ENCODE peak calls at places on chromosomes 3 and 15, in nine cellular contexts. V is OCI-M1; D is GM23248; C is RPMI8226; Y is activated T-cell treated with anti-CD3 and anti-CD28 coated beads for 1 hour; N is stimulated activated CD4-positive, alpha-beta T cell treated with anti-CD3 and anti-CD28 coated beads, TNF-alpha, amount 100 ng/mL, for 48 hours; M is LoVo; W is AG08396; X is EL. G is an unnamed sample.

GRCh38 chr15:27955087-27955486 is 144.0 kb downstream of the OCA2 start:
- DNase-seq in V (no peak), D (no peak), C (no peak), Y (no peak), N (no peak), M (no peak), W (no peak), X (no peak), G (no peak)

GRCh38 chr3:130935761-130936160 is 41.9 kb downstream of the ATP2C1 start:
- DNase-seq in V (no peak), D (peak), C (no peak), Y (no peak), N (no peak), M (no peak), W (peak), X (peak), G (no peak)

GRCh38 chr3:47863391-47864128 is 60.6 kb downstream of the DHX30 start:
- DNase-seq in V (no peak), D (no peak), C (no peak), Y (no peak), N (no peak), M (no peak), W (no peak), X (no peak), G (no peak)

GRCh38 chr15:31352283-31352880 is 25.7 kb downstream of the KLF13 start:
- DNase-seq in V (no peak), D (peak), C (peak), Y (no peak), N (no peak), M (no peak), W (no peak), X (no peak), G (no peak)

GRCh38 chr3:133608405-133608804 is 34.9 kb downstream of the CDV3 start:
- DNase-seq in V (no peak), D (peak), C (no peak), Y (no peak), N (no peak), M (no peak), W (no peak), X (no peak), G (no peak)

GRCh38 chr15:49674370-49674769 is 53.5 kb downstream of the DTWD1 start:
- DNase-seq in V (no peak), D (peak), C (no peak), Y (no peak), N (no peak), M (no peak), W (no peak), X (peak), G (no peak)

GRCh38 chr15:40092416-40093223 is 16.1 kb downstream of the BMF start:
- DNase-seq in V (no peak), D (peak), C (no peak), Y (no peak), N (no peak), M (peak), W (peak), X (peak), G (peak)

GRCh38 chr15:92393287-92393993 is at the start of gene ST8SIA2:
- DNase-seq in V (no peak), D (peak), C (peak), Y (no peak), N (no peak), M (no peak), W (no peak), X (no peak), G (no peak)

GRCh38 chr3:72196377-72196929 is 411.5 kb upstream of the PROK2 start:
- DNase-seq in V (no peak), D (no peak), C (no peak), Y (no peak), N (no peak), M (no peak), W (no peak), X (no peak), G (no peak)

GRCh38 chr3:111636506-111636905 is 41.4 kb upstream of the ZBED2 start:
- DNase-seq in V (no peak), D (peak), C (no peak), Y (no peak), N (no peak), M (no peak), W (no peak), X (no peak), G (no peak)

GRCh38 chr3:141401584-141402475 is 33.5 kb downstream of the ZBTB38 start:
- DNase-seq in V (peak), D (peak), C (peak), Y (peak), N (peak), M (peak), W (peak), X (peak), G (no peak)

GRCh38 chr3:197374951-197375560 is 76.6 kb upstream of the DLG1 start:
- DNase-seq in V (no peak), D (no peak), C (no peak), Y (no peak), N (no peak), M (no peak), W (no peak), X (no peak), G (no peak)

GRCh38 chr3:135050536-135050935 is 255.5 kb downstream of the EPHB1 start:
- DNase-seq in V (no peak), D (no peak), C (no peak), Y (no peak), N (no peak), M (no peak), W (no peak), X (no peak), G (no peak)

GRCh38 chr3:34387831-34388564 is 589.6 kb downstream of the PDCD6IP start:
- DNase-seq in V (no peak), D (no peak), C (no peak), Y (no peak), N (no peak), M (no peak), W (no peak), X (no peak), G (no peak)

GRCh38 chr3:16060358-16060852 is 114.1 kb upstream of the GALNT15 start:
- DNase-seq in V (no peak), D (peak), C (no peak), Y (no peak), N (no peak), M (peak), W (peak), X (peak), G (peak)

GRCh38 chr15:80871801-80872327 is 92.7 kb downstream of the CEMIP start:
- DNase-seq in V (no peak), D (no peak), C (peak), Y (no peak), N (no peak), M (no peak), W (no peak), X (no peak), G (no peak)

GRCh38 chr3:183515968-183516851 is 39.3 kb downstream of the KLHL6 start:
- DNase-seq in V (peak), D (no peak), C (no peak), Y (peak), N (no peak), M (no peak), W (no peak), X (no peak), G (no peak)

GRCh38 chr3:30440147-30440604 is 166.2 kb upstream of the TGFBR2 start:
- DNase-seq in V (no peak), D (peak), C (no peak), Y (no peak), N (no peak), M (peak), W (no peak), X (peak), G (no peak)

GRCh38 chr3:183202004-183202722 is 39.6 kb upstream of the LAMP3 start:
- DNase-seq in V (peak), D (no peak), C (peak), Y (no peak), N (no peak), M (peak), W (no peak), X (no peak), G (no peak)

GRCh38 chr15:82538961-82539689 is 1.1 kb downstream of the RPS17 start:
- DNase-seq in V (no peak), D (peak), C (no peak), Y (no peak), N (no peak), M (peak), W (peak), X (no peak), G (no peak)

GRCh38 chr3:188067932-188068331 is 86.0 kb upstream of the LPP start:
- DNase-seq in V (no peak), D (peak), C (no peak), Y (no peak), N (no peak), M (no peak), W (peak), X (peak), G (peak)

GRCh38 chr3:153144779-153145178 is 17.2 kb upstream of the RAP2B start:
- DNase-seq in V (no peak), D (peak), C (peak), Y (no peak), N (no peak), M (no peak), W (no peak), X (peak), G (no peak)

GRCh38 chr3:159635047-159635641 is 353.5 kb upstream of the IL12A start:
- DNase-seq in V (no peak), D (peak), C (no peak), Y (no peak), N (no peak), M (no peak), W (no peak), X (peak), G (no peak)

GRCh38 chr3:160739079-160739478 is 17.0 kb upstream of the PPM1L start:
- DNase-seq in V (no peak), D (peak), C (no peak), Y (no peak), N (no peak), M (no peak), W (no peak), X (peak), G (no peak)

GRCh38 chr15:68204776-68205557 is at the start of gene CALML4:
- DNase-seq in V (no peak), D (peak), C (no peak), Y (no peak), N (no peak), M (peak), W (peak), X (no peak), G (no peak)

GRCh38 chr3:124315215-124316033 is 323.5 kb upstream of the ROPN1 start:
- DNase-seq in V (no peak), D (peak), C (no peak), Y (no peak), N (no peak), M (peak), W (peak), X (peak), G (no peak)

GRCh38 chr15:41263891-41264351 is 32.9 kb downstream of the CHP1 start:
- DNase-seq in V (no peak), D (peak), C (no peak), Y (no peak), N (no peak), M (no peak), W (no peak), X (no peak), G (no peak)

GRCh38 chr15:80404719-80405553 is 754 bp downstream of the ARNT2 start:
- DNase-seq in V (no peak), D (no peak), C (no peak), Y (no peak), N (no peak), M (peak), W (no peak), X (peak), G (no peak)

GRCh38 chr3:105906345-105906744 is 37.5 kb upstream of the CBLB start:
- DNase-seq in V (no peak), D (peak), C (no peak), Y (no peak), N (no peak), M (no peak), W (no peak), X (no peak), G (no peak)

GRCh38 chr15:100241572-100242479 is 99.9 kb downstream of the ADAMTS17 start:
- DNase-seq in V (peak), D (peak), C (peak), Y (no peak), N (no peak), M (peak), W (no peak), X (peak), G (no peak)

GRCh38 chr3:115386347-115386746 is 237.0 kb upstream of the GAP43 start:
- DNase-seq in V (no peak), D (no peak), C (no peak), Y (no peak), N (no peak), M (no peak), W (no peak), X (no peak), G (no peak)

GRCh38 chr3:195183071-195183776 is 87.7 kb downstream of the XXYLT1 start:
- DNase-seq in V (no peak), D (no peak), C (no peak), Y (no peak), N (no peak), M (no peak), W (no peak), X (peak), G (no peak)

G was measured in HFF-Myc.